ENCODE peak calls at places on chromosomes 4 and X, in four cellular contexts. K is left lung; N is SIG-M5; A is activated naive CD4-positive, alpha-beta T cell treated with Interleukin-2 at 50 U/mL for 16 hours. Q is an unnamed sample.

GRCh38 chr4:40865696-40866095 is 115.9 kb downstream of the NSUN7 start:
- DNase-seq in A (no peak), N (no peak), K (no peak), Q (no peak)

GRCh38 chrX:106404512-106404911 is 207.3 kb upstream of the RADX start:
- DNase-seq in A (no peak), K (no peak), N (no peak), Q (no peak)

GRCh38 chr4:135382280-135382679 is 1180.7 kb upstream of the PABPC4L start:
- DNase-seq in A (no peak), N (no peak), K (peak; percentile 24), Q (no peak)

GRCh38 chr4:56787380-56787779 is 34.1 kb downstream of the SPINK2 start:
- DNase-seq in A (no peak), K (no peak), N (no peak), Q (no peak)

GRCh38 chrX:20427173-20427770 is 160.6 kb upstream of the RPS6KA3 start:
- DNase-seq in K (no peak), A (no peak), N (no peak), Q (no peak)

GRCh38 chrX:68114573-68115199 is 318.6 kb downstream of the OPHN1 start:
- DNase-seq in A (no peak), K (no peak), N (no peak), Q (peak; percentile 81)

GRCh38 chr4:183541081-183542045 is 36.5 kb downstream of the ING2 start:
- DNase-seq in N (no peak), A (no peak), K (no peak), Q (no peak)

GRCh38 chr4:153676491-153676890 is 7.6 kb upstream of the TLR2 start:
- DNase-seq in N (no peak), K (no peak), A (no peak), Q (no peak)

GRCh38 chrX:8868906-8869305 is 67.7 kb upstream of the FAM9A start:
- DNase-seq in N (no peak), K (no peak), A (no peak), Q (no peak)

GRCh38 chrX:124033821-124034220 is 72.3 kb downstream of the STAG2 start:
- DNase-seq in N (no peak), A (no peak), K (no peak), Q (no peak)

GRCh38 chr4:170259631-170260153 is 169.9 kb upstream of the AADAT start:
- DNase-seq in K (no peak), A (no peak), N (peak; percentile 33), Q (peak; percentile 87)

GRCh38 chr4:109876634-109877265 is 28.8 kb downstream of the LRIT3 start:
- DNase-seq in K (no peak), N (no peak), A (no peak), Q (no peak)